ENCODE peak calls at places on chromosomes 13 and 19, in five cellular contexts. N, B, I, A and C are unnamed samples. For H3K4me1 and H3K36me3, the result is how much of the 10 kb centered on the place peaks cover.

GRCh38 chr13:75843033-75843432 is 206.9 kb downstream of the LMO7 start:
- DNase-seq in N (no peak), A (no peak), I (no peak), B (no peak), C (no peak)

GRCh38 chr13:113802090-113802531 is 43.1 kb downstream of the TMEM255B start:
- DNase-seq in N (no peak), I (no peak), B (peak), A (no peak), C (no peak)

GRCh38 chr19:39078436-39079200 is 5.5 kb upstream of the ACP7 start:
- DNase-seq in B (no peak), I (no peak), A (no peak), N (no peak), C (no peak)

GRCh38 chr19:47272448-47273312 is 2.0 kb upstream of the INAFM1 start:
- DNase-seq in A (peak), B (peak), N (no peak), I (peak), C (peak)

GRCh38 chr13:62625214-62625613 is 1209.6 kb upstream of the PCDH20 start:
- DNase-seq in N (no peak), A (no peak), B (no peak), I (no peak), C (no peak)

GRCh38 chr19:8334458-8335342 is 8.4 kb downstream of the KANK3 start:
- DNase-seq in I (no peak), B (no peak), N (peak), A (no peak), C (no peak)

GRCh38 chr13:95676100-95676774 is 702 bp upstream of the DNAJC3 start:
- DNase-seq in B (no peak), I (no peak), A (peak), N (no peak), C (no peak)

GRCh38 chr19:8355631-8356402 is 8.1 kb upstream of the ANGPTL4 start:
- DNase-seq in N (no peak), A (no peak), B (peak), I (peak), C (no peak)

GRCh38 chr19:49786432-49786831 is 19.6 kb downstream of the AP2A1 start:
- DNase-seq in I (no peak), A (no peak), B (peak), N (no peak), C (no peak)

GRCh38 chr13:95659500-95659899 is 15.0 kb upstream of the DZIP1 start:
- DNase-seq in N (no peak), B (no peak), A (no peak), I (no peak), C (no peak)

GRCh38 chr13:114131581-114132418 is 623 bp downstream of the RASA3 start:
- DNase-seq in B (no peak), N (no peak), A (peak), I (no peak), C (no peak)

GRCh38 chr13:39038569-39038898 is 278 bp downstream of the NHLRC3 start:
- DNase-seq in N (peak), I (no peak), A (peak), B (peak), C (no peak)

GRCh38 chr19:55075366-55075998 is at the start of gene EPS8L1:
- DNase-seq in B (no peak), N (no peak), I (no peak), A (no peak), C (no peak)

DNA sequence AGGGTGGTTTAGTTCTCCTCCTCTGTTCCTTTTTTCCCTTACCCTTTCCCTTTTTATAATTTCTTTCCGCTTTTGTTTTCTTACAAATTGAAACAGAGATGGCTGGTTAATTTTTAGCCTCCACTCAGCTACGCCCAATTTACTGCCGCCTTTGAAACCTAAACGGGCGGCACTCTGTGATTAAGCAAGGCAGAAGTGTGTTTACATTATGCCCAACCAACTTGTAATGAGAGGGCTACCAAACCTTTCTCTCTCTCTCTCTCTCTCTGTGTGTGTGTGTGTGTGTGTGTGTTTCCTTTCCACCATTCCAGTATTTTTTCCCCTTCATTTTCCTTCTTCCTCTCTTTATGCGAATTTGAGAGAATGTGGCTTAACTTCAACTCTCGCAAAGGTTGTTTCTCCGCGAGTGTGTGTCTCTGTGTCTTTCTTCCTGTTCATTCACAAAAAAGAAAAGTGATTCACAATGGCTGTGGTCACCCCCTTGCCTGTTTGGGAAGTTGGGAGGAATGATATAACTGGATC is 31.3 kb downstream of the NFIX start:
- DNase-seq in I (no peak), A (no peak), B (no peak), N (no peak), C (no peak)
- H3K4me1 ChIP-seq in I (under half), A (half or more), B (under half), N (under half), C (under half)

DNA sequence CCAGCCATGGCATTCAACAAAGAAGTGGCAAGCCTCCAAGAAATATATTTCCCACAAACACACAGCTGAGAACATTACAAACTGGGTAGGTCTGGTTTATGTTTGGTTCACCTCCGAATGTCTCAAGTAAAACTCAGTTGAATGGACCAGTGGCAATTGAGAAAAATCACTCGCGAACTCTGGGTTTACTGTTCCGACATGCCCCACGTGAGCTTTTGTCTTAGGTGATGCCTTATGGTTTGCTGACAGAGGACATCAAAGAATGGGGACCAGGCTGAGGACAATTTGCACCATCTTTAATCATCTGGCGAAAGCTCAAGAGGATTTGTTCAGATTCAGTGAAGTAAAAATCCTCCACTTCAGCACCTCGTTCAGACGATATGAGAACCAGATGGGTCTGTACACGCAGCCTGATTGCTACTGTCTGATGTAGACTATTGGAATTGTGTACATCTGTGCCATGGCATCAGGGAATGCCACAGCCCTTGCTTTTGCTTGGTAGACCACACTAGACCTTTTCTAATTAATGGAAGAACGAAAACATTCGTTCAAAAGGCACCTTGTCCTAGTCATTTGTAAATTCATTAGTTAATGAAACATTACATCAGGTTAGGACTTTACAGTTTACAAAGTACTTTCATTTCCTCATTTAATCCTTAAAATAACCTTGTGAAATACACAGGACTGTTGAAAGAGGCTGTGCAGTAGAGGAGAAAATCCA is 59.4 kb downstream of the SLC10A2 start:
- DNase-seq in I (no peak), B (no peak), A (no peak), N (no peak), C (no peak)
- H3K36me3 ChIP-seq in I (under half), B (under half), A (under half), N (under half), C (under half)

DNA sequence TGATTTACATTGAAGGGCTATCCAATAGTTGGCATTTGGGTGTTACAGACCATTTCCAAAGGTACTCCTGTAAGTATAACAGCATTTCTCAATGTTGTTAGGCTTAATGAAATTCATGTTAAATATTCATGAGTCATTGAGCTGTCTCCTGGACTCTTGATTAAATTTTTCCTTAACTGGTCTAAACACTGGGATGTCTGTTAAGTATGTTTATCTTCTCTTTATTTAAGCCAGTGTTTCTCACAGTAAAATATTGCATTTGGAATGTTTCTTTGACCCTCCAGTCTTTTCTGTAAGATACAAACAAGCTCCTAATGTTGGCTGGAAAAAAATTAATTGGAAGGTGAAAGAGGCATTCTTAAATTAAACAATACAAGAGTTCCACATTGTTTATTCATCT is 402.5 kb upstream of the HTR2A start:
- DNase-seq in N (no peak), A (no peak), B (no peak), I (no peak), C (no peak)
- H3K4me1 ChIP-seq in N (under half), A (under half), B (under half), I (under half), C (under half)

GRCh38 chr19:5697890-5698634 is 8.0 kb downstream of the RPL36 start:
- DNase-seq in A (no peak), I (no peak), N (no peak), B (no peak), C (no peak)
- H3K36me3 ChIP-seq in A (under half), I (under half), N (half or more), B (under half), C (under half)

GRCh38 chr19:10644351-10645007 is 9.7 kb upstream of the ILF3 start:
- DNase-seq in A (peak), N (peak), I (peak), B (peak), C (peak)

GRCh38 chr19:10642473-10642872 is 11.7 kb upstream of the ILF3 start:
- DNase-seq in I (no peak), B (no peak), A (no peak), N (no peak), C (no peak)

GRCh38 chr19:10643166-10643967 is 10.8 kb upstream of the ILF3 start:
- DNase-seq in B (no peak), A (peak), N (no peak), I (no peak), C (no peak)

GRCh38 chr19:10641248-10641647 is 12.9 kb upstream of the ILF3 start:
- DNase-seq in A (no peak), B (no peak), I (no peak), N (no peak), C (no peak)

GRCh38 chr19:10643968-10644290 is 10.2 kb upstream of the ILF3 start:
- DNase-seq in I (no peak), N (no peak), B (no peak), A (no peak), C (no peak)
- H3K4me1 ChIP-seq in I (under half), N (under half), B (under half), A (under half), C (under half)

DNA sequence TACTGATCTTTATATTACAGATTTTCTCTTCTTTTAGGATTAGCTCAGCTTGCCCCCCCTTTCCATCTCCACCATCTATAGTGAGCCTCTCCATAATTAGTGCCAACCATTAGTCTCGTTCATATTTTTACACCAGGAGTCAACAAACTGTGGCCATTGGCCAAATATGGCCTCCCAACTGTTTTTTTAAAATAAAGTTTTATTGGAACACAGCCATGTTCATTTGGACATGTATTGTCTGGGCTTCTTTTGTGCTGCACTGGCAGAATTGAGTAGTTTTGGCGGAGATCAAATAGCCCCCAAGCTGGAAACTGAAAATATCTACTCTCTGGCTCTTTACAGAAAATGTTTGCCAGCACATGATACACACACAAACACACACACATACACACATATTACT is 18.4 kb downstream of the ZNF175 start:
- DNase-seq in B (no peak), A (no peak), I (no peak), N (no peak), C (no peak)
- H3K36me3 ChIP-seq in B (under half), A (under half), I (under half), N (under half), C (under half)